ENCODE peak calls at places on chromosomes 5 and 9, in six cellular contexts. One of them, this sample, is unnamed.

GRCh38 chr5:98880598-98880997 is 48.2 kb downstream of the CHD1 start:
- DNase-seq in OCI-LY7: no peak
- DNase-seq in left ventricle myocardium inferior: no peak
- DNase-seq in naive thymus-derived CD4-positive, alpha-beta T cell: no peak
- DNase-seq in small intestine: no peak
- DNase-seq in CD8-positive, alpha-beta memory T cell: no peak
- DNase-seq in this sample: no peak

GRCh38 chr9:75149841-75150241 is 61.5 kb downstream of the OSTF1 start:
- DNase-seq in left ventricle myocardium inferior: no peak
- DNase-seq in small intestine: no peak
- DNase-seq in OCI-LY7: no peak
- DNase-seq in CD8-positive, alpha-beta memory T cell: no peak
- DNase-seq in naive thymus-derived CD4-positive, alpha-beta T cell: no peak
- DNase-seq in this sample: no peak

GRCh38 chr9:124512806-124513204 is 5.6 kb upstream of the NR5A1 start:
- DNase-seq in CD8-positive, alpha-beta memory T cell: no peak
- DNase-seq in naive thymus-derived CD4-positive, alpha-beta T cell: no peak
- DNase-seq in small intestine: no peak
- DNase-seq in OCI-LY7: no peak
- DNase-seq in left ventricle myocardium inferior: no peak
- DNase-seq in this sample: no peak

GRCh38 chr9:93589688-93590087 is 13.3 kb downstream of the PHF2 start:
- DNase-seq in OCI-LY7: no peak
- DNase-seq in left ventricle myocardium inferior: no peak
- DNase-seq in small intestine: no peak
- DNase-seq in naive thymus-derived CD4-positive, alpha-beta T cell: no peak
- DNase-seq in CD8-positive, alpha-beta memory T cell: no peak
- DNase-seq in this sample: peak

GRCh38 chr5:151051066-151051930 is 29.5 kb downstream of the TNIP1 start:
- DNase-seq in CD8-positive, alpha-beta memory T cell: peak
- DNase-seq in left ventricle myocardium inferior: peak
- DNase-seq in small intestine: peak
- DNase-seq in naive thymus-derived CD4-positive, alpha-beta T cell: peak
- DNase-seq in OCI-LY7: peak
- DNase-seq in this sample: no peak

GRCh38 chr5:111697215-111697614 is 59.8 kb downstream of the NREP start:
- DNase-seq in CD8-positive, alpha-beta memory T cell: no peak
- DNase-seq in small intestine: no peak
- DNase-seq in OCI-LY7: no peak
- DNase-seq in naive thymus-derived CD4-positive, alpha-beta T cell: no peak
- DNase-seq in left ventricle myocardium inferior: no peak
- DNase-seq in this sample: no peak

GRCh38 chr5:58452566-58453258 is 7.2 kb downstream of the PLK2 start:
- DNase-seq in naive thymus-derived CD4-positive, alpha-beta T cell: no peak
- DNase-seq in CD8-positive, alpha-beta memory T cell: no peak
- DNase-seq in OCI-LY7: no peak
- DNase-seq in small intestine: no peak
- DNase-seq in left ventricle myocardium inferior: no peak
- DNase-seq in this sample: no peak

GRCh38 chr5:157731272-157732129 is at the start of gene THG1L:
- DNase-seq in OCI-LY7: peak
- DNase-seq in left ventricle myocardium inferior: peak
- DNase-seq in naive thymus-derived CD4-positive, alpha-beta T cell: peak
- DNase-seq in CD8-positive, alpha-beta memory T cell: peak
- DNase-seq in small intestine: peak
- DNase-seq in this sample: peak

GRCh38 chr5:114726126-114726525 is 364.3 kb downstream of the KCNN2 start:
- DNase-seq in left ventricle myocardium inferior: no peak
- DNase-seq in small intestine: no peak
- DNase-seq in CD8-positive, alpha-beta memory T cell: no peak
- DNase-seq in OCI-LY7: no peak
- DNase-seq in naive thymus-derived CD4-positive, alpha-beta T cell: no peak
- DNase-seq in this sample: no peak

GRCh38 chr5:58127486-58128220 is 332.2 kb downstream of the PLK2 start:
- DNase-seq in CD8-positive, alpha-beta memory T cell: no peak
- DNase-seq in OCI-LY7: no peak
- DNase-seq in left ventricle myocardium inferior: no peak
- DNase-seq in small intestine: no peak
- DNase-seq in naive thymus-derived CD4-positive, alpha-beta T cell: no peak
- DNase-seq in this sample: no peak

GRCh38 chr5:88786789-88787188 is 96.2 kb downstream of the MEF2C start:
- DNase-seq in naive thymus-derived CD4-positive, alpha-beta T cell: no peak
- DNase-seq in left ventricle myocardium inferior: no peak
- DNase-seq in OCI-LY7: no peak
- DNase-seq in CD8-positive, alpha-beta memory T cell: no peak
- DNase-seq in small intestine: no peak
- DNase-seq in this sample: no peak
- H3K4me3 ChIP-seq in naive thymus-derived CD4-positive, alpha-beta T cell: no peak
- H3K4me3 ChIP-seq in left ventricle myocardium inferior: no peak
- H3K4me3 ChIP-seq in OCI-LY7: no peak
- H3K4me3 ChIP-seq in CD8-positive, alpha-beta memory T cell: no peak
- H3K4me3 ChIP-seq in small intestine: no peak
- H3K4me3 ChIP-seq in this sample: no peak

GRCh38 chr9:133490865-133491655 is 12.2 kb upstream of the SLC2A6 start:
- DNase-seq in left ventricle myocardium inferior: no peak
- DNase-seq in CD8-positive, alpha-beta memory T cell: no peak
- DNase-seq in OCI-LY7: no peak
- DNase-seq in naive thymus-derived CD4-positive, alpha-beta T cell: no peak
- DNase-seq in small intestine: no peak
- DNase-seq in this sample: no peak

GRCh38 chr9:133493428-133493827 is 14.5 kb upstream of the SLC2A6 start:
- DNase-seq in OCI-LY7: no peak
- DNase-seq in left ventricle myocardium inferior: no peak
- DNase-seq in small intestine: no peak
- DNase-seq in naive thymus-derived CD4-positive, alpha-beta T cell: no peak
- DNase-seq in CD8-positive, alpha-beta memory T cell: no peak
- DNase-seq in this sample: no peak

GRCh38 chr9:133490201-133490681 is 11.3 kb upstream of the SLC2A6 start:
- DNase-seq in CD8-positive, alpha-beta memory T cell: no peak
- DNase-seq in naive thymus-derived CD4-positive, alpha-beta T cell: no peak
- DNase-seq in small intestine: no peak
- DNase-seq in OCI-LY7: no peak
- DNase-seq in left ventricle myocardium inferior: no peak
- DNase-seq in this sample: no peak

GRCh38 chr9:133492061-133493021 is 13.4 kb upstream of the SLC2A6 start:
- DNase-seq in CD8-positive, alpha-beta memory T cell: no peak
- DNase-seq in naive thymus-derived CD4-positive, alpha-beta T cell: no peak
- DNase-seq in OCI-LY7: no peak
- DNase-seq in small intestine: no peak
- DNase-seq in left ventricle myocardium inferior: no peak
- DNase-seq in this sample: no peak

DNA sequence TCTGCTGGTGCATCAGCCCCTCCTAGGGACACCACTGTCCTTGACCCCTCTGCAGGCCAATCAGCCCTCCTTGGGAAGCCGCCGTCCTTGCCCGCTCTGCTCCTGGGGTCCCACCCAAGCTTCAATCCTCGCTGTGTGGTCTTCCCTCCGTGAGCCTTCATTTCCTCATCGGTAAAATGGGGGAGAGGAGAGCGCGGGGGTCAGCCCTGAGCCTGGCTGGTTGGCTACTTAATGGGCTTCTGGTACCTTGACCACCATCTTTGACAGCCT is 12.7 kb upstream of the SLC2A6 start:
- DNase-seq in naive thymus-derived CD4-positive, alpha-beta T cell: no peak
- DNase-seq in small intestine: no peak
- DNase-seq in OCI-LY7: no peak
- DNase-seq in left ventricle myocardium inferior: no peak
- DNase-seq in CD8-positive, alpha-beta memory T cell: no peak
- DNase-seq in this sample: no peak
- H3K27ac ChIP-seq in naive thymus-derived CD4-positive, alpha-beta T cell: no peak
- H3K27ac ChIP-seq in small intestine: no peak
- H3K27ac ChIP-seq in OCI-LY7: no peak
- H3K27ac ChIP-seq in left ventricle myocardium inferior: no peak
- H3K27ac ChIP-seq in CD8-positive, alpha-beta memory T cell: no peak
- H3K27ac ChIP-seq in this sample: peak

GRCh38 chr9:113742471-113742870 is 133.6 kb upstream of the ZNF618 start:
- DNase-seq in naive thymus-derived CD4-positive, alpha-beta T cell: no peak
- DNase-seq in CD8-positive, alpha-beta memory T cell: no peak
- DNase-seq in small intestine: no peak
- DNase-seq in OCI-LY7: no peak
- DNase-seq in left ventricle myocardium inferior: no peak
- DNase-seq in this sample: no peak
- H3K4me3 ChIP-seq in naive thymus-derived CD4-positive, alpha-beta T cell: no peak
- H3K4me3 ChIP-seq in CD8-positive, alpha-beta memory T cell: no peak
- H3K4me3 ChIP-seq in small intestine: no peak
- H3K4me3 ChIP-seq in OCI-LY7: no peak
- H3K4me3 ChIP-seq in left ventricle myocardium inferior: no peak
- H3K4me3 ChIP-seq in this sample: no peak

GRCh38 chr9:7143801-7144200 is 386.0 kb downstream of the KDM4C start:
- DNase-seq in naive thymus-derived CD4-positive, alpha-beta T cell: no peak
- DNase-seq in CD8-positive, alpha-beta memory T cell: no peak
- DNase-seq in OCI-LY7: no peak
- DNase-seq in small intestine: no peak
- DNase-seq in left ventricle myocardium inferior: no peak
- DNase-seq in this sample: no peak
- H3K27ac ChIP-seq in naive thymus-derived CD4-positive, alpha-beta T cell: no peak
- H3K27ac ChIP-seq in CD8-positive, alpha-beta memory T cell: no peak
- H3K27ac ChIP-seq in OCI-LY7: no peak
- H3K27ac ChIP-seq in small intestine: no peak
- H3K27ac ChIP-seq in left ventricle myocardium inferior: peak
- H3K27ac ChIP-seq in this sample: no peak

This sample was measured in coronary artery.